ENCODE peak calls at places on chromosome 11, in ten cellular contexts. K, C, M, D, U, R, N, J, S and O are unnamed samples.

GRCh38 chr11:120375076-120375475 is 38.9 kb downstream of the ARHGEF12 start:
- DNase-seq in K (peak), C (no peak), M (no peak), D (no peak), U (no peak), R (no peak), N (no peak), J (no peak), S (no peak), O (no peak)

GRCh38 chr11:118615996-118616395 is 8.6 kb downstream of the PHLDB1 start:
- DNase-seq in K (no peak), C (no peak), M (no peak), D (no peak), U (no peak), R (no peak), N (no peak), J (no peak), S (no peak), O (no peak)

GRCh38 chr11:17277024-17277584 is 565 bp downstream of the NUCB2 start:
- DNase-seq in K (peak), C (no peak), M (no peak), D (peak), U (no peak), R (no peak), N (no peak), J (no peak), S (peak), O (peak)

GRCh38 chr11:13781153-13781552 is 112.7 kb downstream of the FAR1 start:
- DNase-seq in K (no peak), C (no peak), M (no peak), D (peak), U (no peak), R (no peak), N (no peak), J (no peak), S (no peak), O (no peak)

GRCh38 chr11:72896431-72896830 is 82.2 kb downstream of the ATG16L2 start:
- DNase-seq in K (no peak), C (no peak), M (no peak), D (no peak), U (no peak), R (no peak), N (no peak), J (no peak), S (no peak), O (peak)

GRCh38 chr11:128420943-128421342 is 166.4 kb downstream of the ETS1 start:
- DNase-seq in K (peak), C (no peak), M (no peak), D (no peak), U (peak), R (no peak), N (no peak), J (no peak), S (peak), O (peak)

GRCh38 chr11:44852159-44852707 is 98.5 kb downstream of the TP53I11 start:
- DNase-seq in K (peak), C (no peak), M (no peak), D (peak), U (no peak), R (no peak), N (no peak), J (no peak), S (no peak), O (peak)

GRCh38 chr11:69894126-69895047 is 75.2 kb upstream of the FGF3 start:
- DNase-seq in K (peak), C (no peak), M (no peak), D (peak), U (no peak), R (no peak), N (no peak), J (no peak), S (no peak), O (no peak)

GRCh38 chr11:3108183-3108721 is 51.0 kb upstream of the CARS1 start:
- DNase-seq in K (no peak), C (peak), M (no peak), D (no peak), U (no peak), R (peak), N (no peak), J (no peak), S (no peak), O (no peak)

GRCh38 chr11:109267293-109268095 is 154.5 kb upstream of the C11orf87 start:
- DNase-seq in K (no peak), C (no peak), M (no peak), D (no peak), U (no peak), R (no peak), N (no peak), J (no peak), S (no peak), O (no peak)

GRCh38 chr11:126359431-126360048 is 4.1 kb downstream of the ST3GAL4 start:
- DNase-seq in K (peak), C (no peak), M (peak), D (no peak), U (peak), R (no peak), N (peak), J (no peak), S (peak), O (peak)

DNA sequence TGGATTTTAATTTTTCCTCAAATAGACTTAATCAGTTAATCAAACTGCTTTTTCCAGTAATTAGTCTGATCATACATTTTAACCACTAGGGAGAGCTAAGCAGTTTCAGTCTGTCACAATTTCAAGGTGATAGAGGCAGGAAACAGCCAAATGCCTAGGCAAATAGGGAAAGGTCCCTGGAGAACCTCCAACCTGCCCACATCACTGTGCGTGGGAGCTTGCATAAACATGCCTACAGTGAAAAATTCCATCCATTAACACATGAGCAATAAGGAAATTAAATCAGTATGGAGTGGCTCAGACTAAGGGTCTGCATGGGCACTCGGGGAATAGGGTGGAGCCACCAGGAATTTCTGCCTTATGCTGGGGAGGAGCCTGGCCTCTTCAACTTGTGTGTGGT is 74.6 kb downstream of the AASDHPPT start:
- DNase-seq in K (peak), C (no peak), M (no peak), D (peak), U (no peak), R (no peak), N (no peak), J (no peak), S (peak), O (peak)
- TF ChIP-seq CTCF in K (no peak), C (no peak), M (no peak), D (peak), U (peak), R (peak), N (no peak), J (no peak), S (no peak), O (peak)

GRCh38 chr11:18706330-18707243 is 8.0 kb downstream of the TMEM86A start:
- DNase-seq in K (no peak), C (peak), M (peak), D (no peak), U (no peak), R (no peak), N (peak), J (peak), S (peak), O (peak)
- TF ChIP-seq CTCF in K (no peak), C (no peak), M (no peak), D (no peak), U (no peak), R (no peak), N (no peak), J (no peak), S (no peak), O (no peak)

GRCh38 chr11:37142591-37142990 is 544.6 kb upstream of the RAG2 start:
- DNase-seq in K (no peak), C (no peak), M (no peak), D (no peak), U (no peak), R (no peak), N (no peak), J (no peak), S (no peak), O (no peak)

GRCh38 chr11:37141707-37142106 is 543.7 kb upstream of the RAG2 start:
- DNase-seq in K (no peak), C (no peak), M (no peak), D (peak), U (no peak), R (no peak), N (no peak), J (no peak), S (no peak), O (no peak)
- TF ChIP-seq CTCF in K (no peak), C (no peak), M (no peak), D (peak), U (no peak), R (no peak), N (no peak), J (no peak), S (no peak), O (no peak)

GRCh38 chr11:35714882-35715612 is 52.5 kb downstream of the TRIM44 start:
- DNase-seq in K (peak), C (no peak), M (no peak), D (peak), U (peak), R (no peak), N (no peak), J (no peak), S (peak), O (peak)

GRCh38 chr11:35711924-35712323 is 49.3 kb downstream of the TRIM44 start:
- DNase-seq in K (no peak), C (no peak), M (no peak), D (no peak), U (no peak), R (no peak), N (no peak), J (no peak), S (no peak), O (no peak)

GRCh38 chr11:35712533-35712932 is 50.0 kb downstream of the TRIM44 start:
- DNase-seq in K (no peak), C (no peak), M (no peak), D (no peak), U (no peak), R (no peak), N (no peak), J (no peak), S (no peak), O (no peak)

GRCh38 chr11:35709386-35709785 is 46.8 kb downstream of the TRIM44 start:
- DNase-seq in K (no peak), C (no peak), M (no peak), D (no peak), U (no peak), R (no peak), N (no peak), J (no peak), S (no peak), O (no peak)

GRCh38 chr11:35711173-35711910 is 48.8 kb downstream of the TRIM44 start:
- DNase-seq in K (no peak), C (no peak), M (no peak), D (peak), U (no peak), R (no peak), N (no peak), J (no peak), S (no peak), O (peak)
- TF ChIP-seq CTCF in K (peak), C (no peak), M (peak), D (peak), U (no peak), R (no peak), N (no peak), J (no peak), S (peak), O (peak)

DNA sequence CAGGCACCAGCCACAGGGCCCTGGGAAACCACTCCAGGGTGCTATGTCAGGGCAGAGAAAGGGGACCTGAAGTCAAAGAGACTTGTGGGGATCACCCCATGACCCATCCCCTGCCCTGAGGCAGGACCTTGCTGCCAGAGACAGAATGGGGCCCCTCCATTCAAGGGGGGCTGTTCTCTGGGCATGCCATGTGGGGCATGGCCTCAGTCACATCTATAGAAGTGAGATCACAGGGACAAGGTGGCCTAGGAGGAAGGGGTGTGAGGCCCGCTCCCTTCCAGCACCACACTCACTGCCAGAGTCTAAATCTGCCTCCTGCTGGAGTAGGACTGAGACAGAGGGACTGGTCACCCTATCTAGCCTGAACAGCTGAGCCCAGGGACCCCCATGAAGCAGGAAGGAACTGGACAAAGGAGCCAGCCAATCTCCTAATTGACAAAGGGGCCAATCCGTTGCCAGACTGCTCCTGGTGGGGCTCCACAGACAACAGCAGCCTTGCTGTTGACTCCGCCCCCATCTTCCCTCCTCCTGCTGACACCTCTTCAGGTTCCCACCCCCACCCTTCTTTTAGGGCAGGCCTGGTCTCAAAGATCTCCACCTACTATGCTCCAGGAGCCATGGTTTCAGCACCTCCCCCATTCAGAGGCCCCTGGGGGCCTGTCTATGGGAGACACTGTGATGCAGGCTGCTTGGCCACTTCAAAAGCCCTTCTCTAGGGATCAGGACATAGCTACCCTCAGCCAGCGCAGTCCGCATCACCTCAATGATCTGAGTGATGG is 26.0 kb downstream of the NEAT1 start:
- DNase-seq in K (peak), C (no peak), M (no peak), D (peak), U (no peak), R (no peak), N (peak), J (peak), S (peak), O (peak)
- TF ChIP-seq CTCF in K (no peak), C (no peak), M (no peak), D (no peak), U (no peak), R (no peak), N (no peak), J (no peak), S (no peak), O (no peak)